ENCODE peak calls at places on chromosomes 12 and 14, in six cellular contexts. B is choroid plexus epithelial cell; Z is right atrium auricular region; N is activated CD4-positive, CD25-positive, alpha-beta regulatory T cell; C is Right ventricle myocardium inferior; M is GM12865. F is an unnamed sample.

GRCh38 chr12:91040356-91040755 is 17.5 kb downstream of the KERA start:
- DNase-seq in B (peak; percentile 22), Z (no peak), N (no peak), C (no peak), M (no peak), F (no peak)

GRCh38 chr12:3527181-3527580 is 36.2 kb downstream of the PRMT8 start:
- DNase-seq in B (peak; percentile 94), Z (no peak), N (no peak), C (no peak), M (no peak), F (peak; percentile 52)

GRCh38 chr12:57726151-57726883 is 12.2 kb downstream of the AGAP2 start:
- DNase-seq in B (peak; percentile 82), Z (peak; percentile 70), N (no peak), C (peak; percentile 84), M (no peak), F (no peak)

GRCh38 chr14:88597601-88598000 is 34.8 kb downstream of the ZC3H14 start:
- DNase-seq in B (no peak), Z (no peak), N (no peak), C (no peak), M (no peak), F (no peak)

GRCh38 chr12:46209914-46210834 is 58.7 kb downstream of the SLC38A1 start:
- DNase-seq in B (no peak), Z (no peak), N (peak; percentile 10), C (no peak), M (peak; percentile 70), F (no peak)

GRCh38 chr14:85532981-85533820 is 3.3 kb downstream of the FLRT2 start:
- DNase-seq in B (peak; percentile 90), Z (peak; percentile 80), N (no peak), C (peak; percentile 69), M (no peak), F (no peak)

GRCh38 chr14:89681086-89682018 is 264.3 kb upstream of the FOXN3 start:
- DNase-seq in B (no peak), Z (no peak), N (no peak), C (no peak), M (peak; percentile 82), F (no peak)

GRCh38 chr12:39892146-39892545 is 213.7 kb downstream of the SLC2A13 start:
- DNase-seq in B (no peak), Z (no peak), N (no peak), C (peak; percentile 44), M (no peak), F (peak; percentile 60)

GRCh38 chr12:114319422-114319821 is 86.5 kb downstream of the TBX5 start:
- DNase-seq in B (no peak), Z (no peak), N (no peak), C (no peak), M (no peak), F (no peak)

GRCh38 chr12:123519151-123520001 is 14.1 kb downstream of the RILPL1 start:
- DNase-seq in B (peak; percentile 91), Z (peak; percentile 83), N (no peak), C (peak; percentile 87), M (no peak), F (no peak)

GRCh38 chr14:74516451-74517155 is 23.0 kb downstream of the ISCA2 start:
- DNase-seq in B (peak; percentile 24), Z (no peak), N (no peak), C (no peak), M (no peak), F (no peak)

GRCh38 chr14:103121161-103121845 is 2.0 kb upstream of the TNFAIP2 start:
- DNase-seq in B (no peak), Z (peak; percentile 90), N (no peak), C (peak; percentile 88), M (no peak), F (peak; percentile 92)

GRCh38 chr12:132169376-132169775 is 25.1 kb downstream of the NOC4L start:
- DNase-seq in B (no peak), Z (no peak), N (no peak), C (no peak), M (no peak), F (no peak)

GRCh38 chr14:23661542-23661941 is 25.4 kb downstream of the DHRS2 start:
- DNase-seq in B (no peak), Z (no peak), N (no peak), C (no peak), M (no peak), F (no peak)

GRCh38 chr12:65319680-65320193 is 41.3 kb downstream of the MSRB3 start:
- DNase-seq in B (no peak), Z (no peak), N (no peak), C (no peak), M (no peak), F (no peak)

GRCh38 chr14:70188292-70188607 is 501 bp downstream of the SLC8A3 start:
- DNase-seq in B (peak; percentile 7), Z (no peak), N (no peak), C (no peak), M (peak; percentile 25), F (no peak)

GRCh38 chr12:44217146-44217883 is 381.4 kb downstream of the TMEM117 start:
- DNase-seq in B (no peak), Z (no peak), N (no peak), C (no peak), M (no peak), F (no peak)

GRCh38 chr12:111268738-111269572 is 99.9 kb downstream of the PHETA1 start:
- DNase-seq in B (peak; percentile 11), Z (no peak), N (no peak), C (no peak), M (peak; percentile 30), F (peak; percentile 67)

GRCh38 chr14:60163741-60164140 is 1.5 kb downstream of the DHRS7 start:
- DNase-seq in B (no peak), Z (no peak), N (no peak), C (no peak), M (no peak), F (peak; percentile 20)